ENCODE peak calls at places on chromosomes 12 and 14, in four cellular contexts. S is HepG2, J is K562, K is GM12878. U is an unnamed sample.

GRCh38 chr14:20429801-20430669 is 5.9 kb downstream of the KLHL33 start:
- DNase-seq in S (peak), J (peak), K (no peak), U (no peak)

GRCh38 chr14:104435147-104436046 is 144.2 kb upstream of the C14orf180 start:
- DNase-seq in S (no peak), J (no peak), K (no peak), U (peak)

GRCh38 chr14:25108959-25109358 is 59.0 kb upstream of the STXBP6 start:
- DNase-seq in S (peak), J (no peak), K (no peak), U (no peak)

GRCh38 chr14:29857545-29857944 is 70.1 kb downstream of the PRKD1 start:
- DNase-seq in S (no peak), J (no peak), K (peak), U (no peak)

GRCh38 chr14:84927096-84927910 is 602.6 kb upstream of the FLRT2 start:
- DNase-seq in S (no peak), J (no peak), K (no peak), U (no peak)

GRCh38 chr12:63294327-63294632 is 143.3 kb upstream of the AVPR1A start:
- DNase-seq in S (peak), J (no peak), K (no peak), U (no peak)

GRCh38 chr12:50676761-50677160 is 87.1 kb upstream of the ATF1 start:
- DNase-seq in S (no peak), J (no peak), K (no peak), U (no peak)

GRCh38 chr14:24147761-24148428 is 597 bp downstream of the RNF31 start:
- DNase-seq in S (no peak), J (no peak), K (no peak), U (no peak)

GRCh38 chr12:124548854-124549378 is 18.5 kb downstream of the NCOR2 start:
- DNase-seq in S (no peak), J (no peak), K (no peak), U (no peak)

GRCh38 chr12:2239376-2240010 is 186.7 kb downstream of the CACNA1C start:
- DNase-seq in S (no peak), J (no peak), K (no peak), U (no peak)

GRCh38 chr12:55706840-55707671 is 648 bp downstream of the ITGA7 start:
- DNase-seq in S (no peak), J (no peak), K (no peak), U (peak)

GRCh38 chr12:99605-100004 is 33.0 kb downstream of the IQSEC3 start:
- DNase-seq in S (no peak), J (no peak), K (no peak), U (no peak)

DNA sequence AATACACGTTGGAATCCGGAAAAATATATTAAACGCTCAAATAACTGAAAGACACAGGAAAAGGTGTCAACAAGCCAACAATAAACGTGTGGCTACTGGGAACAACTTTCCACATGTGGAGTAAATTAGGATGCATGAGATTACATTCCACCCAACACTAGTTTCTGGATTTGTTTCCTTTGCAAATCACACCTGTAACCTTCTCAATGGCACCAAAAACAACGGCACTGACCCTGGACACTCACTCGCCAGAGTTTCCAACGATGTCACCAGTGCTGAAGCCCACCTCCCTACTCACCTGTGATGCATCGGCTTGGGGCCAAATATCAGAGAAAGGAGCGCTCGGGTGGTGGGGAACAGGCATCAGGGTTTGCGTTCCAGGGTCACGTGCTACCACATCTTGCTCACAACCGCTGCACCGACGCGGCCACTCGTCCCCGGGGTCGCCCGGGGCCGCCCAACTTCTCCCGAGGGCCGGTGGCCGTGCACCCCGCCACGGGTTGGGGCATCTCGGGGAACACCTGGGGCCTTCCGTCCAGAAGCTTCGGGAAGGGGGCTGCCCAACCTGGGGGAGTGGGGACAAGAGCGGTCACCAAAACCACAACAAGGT is 625 bp downstream of the PRDM4 start:
- DNase-seq in S (peak), J (peak), K (no peak), U (peak)
- TF ChIP-seq FOXK2 in S (no peak), J (no peak), K (no peak), U (no peak)

DNA sequence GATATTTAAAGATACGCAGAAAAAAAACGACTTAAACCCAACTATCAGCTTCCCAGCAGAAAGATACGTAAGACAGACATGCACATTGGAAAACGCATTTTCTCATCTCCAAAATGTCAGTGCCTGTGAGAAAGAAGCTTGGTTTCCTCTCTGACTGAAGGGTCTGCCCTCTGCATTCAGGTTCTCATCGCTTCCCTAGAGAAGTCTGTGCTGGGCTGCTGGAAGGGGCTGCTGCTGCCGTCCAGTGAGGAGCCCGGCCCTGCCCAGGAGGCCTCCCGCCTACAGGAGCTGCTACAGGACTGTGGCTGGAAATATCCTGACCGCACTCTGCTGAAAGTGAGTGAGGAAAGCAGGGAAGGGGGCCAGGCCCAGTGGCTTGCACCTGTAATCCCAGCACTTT is 4.7 kb upstream of the PFDN5 start:
- DNase-seq in S (no peak), J (no peak), K (no peak), U (no peak)
- TF ChIP-seq BHLHE40 in S (no peak), J (no peak), K (no peak), U (no peak)

DNA sequence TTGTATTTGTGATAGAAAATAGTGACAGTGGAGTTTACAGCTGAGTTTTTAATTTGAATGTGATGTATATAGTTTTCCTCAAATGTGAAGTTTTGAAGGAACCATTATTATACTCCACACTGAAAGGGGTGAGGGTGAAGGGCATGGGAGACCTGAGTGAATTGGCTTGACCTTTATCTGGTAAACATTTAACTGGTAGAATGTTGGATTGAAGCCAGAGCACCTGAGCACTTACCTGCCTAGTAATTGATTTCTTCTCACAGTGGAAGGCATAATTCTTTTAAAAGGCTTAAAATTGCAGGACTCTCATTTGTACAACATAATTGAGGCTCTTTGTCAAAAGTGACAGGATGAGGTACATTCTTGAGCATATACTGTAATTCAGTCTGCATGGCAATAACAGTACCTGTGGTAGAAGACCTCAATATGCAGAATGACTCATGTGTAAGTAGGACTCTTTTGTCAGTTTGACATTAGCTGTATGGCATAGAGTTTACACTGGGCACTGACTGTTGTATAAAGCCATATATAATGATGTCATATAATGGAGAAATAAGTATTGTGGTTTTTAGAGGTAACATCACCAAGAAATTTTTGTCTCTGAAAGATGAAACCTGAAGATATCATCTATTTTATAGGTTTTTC is 309.6 kb downstream of the TMTC2 start:
- DNase-seq in S (no peak), J (no peak), K (no peak), U (no peak)
- TF ChIP-seq TARDBP in S (no peak), J (no peak), K (no peak), U (no peak)

GRCh38 chr12:44247588-44247987 is 411.7 kb downstream of the TMEM117 start:
- DNase-seq in S (no peak), J (no peak), K (no peak), U (no peak)
- TF ChIP-seq FOXK2 in S (no peak), J (no peak), K (no peak), U (no peak)

U was measured in HEK293T.